ENCODE peak calls at places on chromosomes 1 and 21, in ten cellular contexts. R is stomach; K is cardiac fibroblast; B is B cell; Y is MCF 10A; F is RWPE1; D is CD4-positive, alpha-beta T cell; Q is body of pancreas; G is A549; O is tibial artery. I is an unnamed sample.

GRCh38 chr1:220224611-220225124 is 47.6 kb downstream of the RAB3GAP2 start:
- DNase-seq in R (no peak), K (no peak), B (no peak), Y (no peak), F (no peak), D (no peak), Q (no peak), G (no peak), O (no peak), I (no peak)

GRCh38 chr1:48055854-48056253 is 58.7 kb upstream of the TRABD2B start:
- DNase-seq in R (no peak), K (no peak), B (no peak), Y (no peak), F (no peak), D (no peak), Q (no peak), G (no peak), O (no peak), I (no peak)

GRCh38 chr1:223707270-223708000 is 4.9 kb upstream of the CAPN2 start:
- DNase-seq in R (peak; percentile 72), K (peak; percentile 99), B (no peak), Y (peak; percentile 100), F (peak; percentile 88), D (no peak), Q (peak; percentile 79), G (peak; percentile 84), O (peak; percentile 90), I (no peak)

GRCh38 chr1:215394084-215394991 is 172.8 kb upstream of the KCTD3 start:
- DNase-seq in R (no peak), K (no peak), B (no peak), Y (no peak), F (no peak), D (no peak), Q (no peak), G (no peak), O (no peak), I (no peak)

GRCh38 chr21:42671778-42672593 is 18.6 kb downstream of the PDE9A start:
- DNase-seq in R (no peak), K (no peak), B (no peak), Y (peak; percentile 82), F (no peak), D (no peak), Q (no peak), G (no peak), O (no peak), I (no peak)

GRCh38 chr1:83770322-83770661 is 228.6 kb downstream of the TTLL7 start:
- DNase-seq in R (no peak), K (no peak), B (no peak), Y (no peak), F (no peak), D (no peak), Q (no peak), G (no peak), O (no peak), I (no peak)

GRCh38 chr1:186486061-186486460 is 25.1 kb upstream of the PDC start:
- DNase-seq in R (no peak), K (no peak), B (no peak), Y (no peak), F (no peak), D (no peak), Q (no peak), G (no peak), O (no peak), I (no peak)

GRCh38 chr1:2203671-2204383 is 9.3 kb upstream of the FAAP20 start:
- DNase-seq in R (no peak), K (no peak), B (no peak), Y (no peak), F (no peak), D (no peak), Q (no peak), G (no peak), O (no peak), I (no peak)

GRCh38 chr1:11984121-11984520 is 3.9 kb downstream of the MFN2 start:
- DNase-seq in R (peak; percentile 62), K (no peak), B (no peak), Y (no peak), F (no peak), D (no peak), Q (no peak), G (no peak), O (no peak), I (no peak)

GRCh38 chr1:30419246-30419720 is 304.1 kb downstream of the MATN1 start:
- DNase-seq in R (no peak), K (no peak), B (no peak), Y (no peak), F (no peak), D (peak; percentile 6), Q (no peak), G (no peak), O (no peak), I (peak; percentile 1)

GRCh38 chr1:156251527-156251926 is 3.7 kb upstream of the PAQR6 start:
- DNase-seq in R (no peak), K (no peak), B (no peak), Y (no peak), F (no peak), D (no peak), Q (no peak), G (no peak), O (no peak), I (no peak)

GRCh38 chr1:182441719-182442118 is 8.2 kb upstream of the RGSL1 start:
- DNase-seq in R (no peak), K (no peak), B (no peak), Y (no peak), F (no peak), D (no peak), Q (no peak), G (no peak), O (no peak), I (no peak)

GRCh38 chr1:107499139-107499744 is 358.4 kb downstream of the NTNG1 start:
- DNase-seq in R (no peak), K (no peak), B (no peak), Y (no peak), F (no peak), D (no peak), Q (no peak), G (no peak), O (no peak), I (no peak)

GRCh38 chr1:98322966-98323365 is 338.6 kb upstream of the SNX7 start:
- DNase-seq in R (no peak), K (peak; percentile 55), B (no peak), Y (no peak), F (peak; percentile 46), D (no peak), Q (no peak), G (no peak), O (no peak), I (no peak)

GRCh38 chr21:35428489-35428888 is 379.4 kb upstream of the RUNX1 start:
- DNase-seq in R (no peak), K (peak; percentile 49), B (no peak), Y (no peak), F (no peak), D (peak; percentile 60), Q (peak; percentile 30), G (no peak), O (peak; percentile 67), I (no peak)

GRCh38 chr1:65297686-65298085 is 11.7 kb upstream of the DNAJC6 start:
- DNase-seq in R (no peak), K (no peak), B (no peak), Y (no peak), F (no peak), D (no peak), Q (no peak), G (no peak), O (no peak), I (no peak)

GRCh38 chr1:54413295-54413694 is 7.1 kb upstream of the SSBP3 start:
- DNase-seq in R (peak; percentile 32), K (peak; percentile 79), B (no peak), Y (no peak), F (no peak), D (no peak), Q (peak; percentile 53), G (no peak), O (no peak), I (no peak)

GRCh38 chr1:38891753-38892152 is 10.4 kb upstream of the GJA9 start:
- DNase-seq in R (no peak), K (peak; percentile 13), B (no peak), Y (peak; percentile 2), F (peak; percentile 20), D (no peak), Q (no peak), G (peak; percentile 18), O (no peak), I (no peak)
- TF ChIP-seq CTCF in R (no peak), K (no peak), B (no peak), Y (no peak), F (no peak), D (no peak), Q (no peak), G (no peak), O (no peak), I (no peak)

GRCh38 chr1:58363639-58364038 is 182.9 kb downstream of the OMA1 start:
- DNase-seq in R (no peak), K (no peak), B (no peak), Y (no peak), F (no peak), D (no peak), Q (no peak), G (no peak), O (no peak), I (no peak)
- TF ChIP-seq CTCF in R (no peak), K (no peak), B (no peak), Y (no peak), F (no peak), D (no peak), Q (no peak), G (no peak), O (no peak), I (no peak)

GRCh38 chr1:169931795-169932195 is 38.1 kb upstream of the SCYL3 start:
- DNase-seq in R (no peak), K (peak; percentile 8), B (no peak), Y (no peak), F (no peak), D (no peak), Q (no peak), G (no peak), O (no peak), I (no peak)

GRCh38 chr1:169929210-169929526 is 35.5 kb upstream of the SCYL3 start:
- DNase-seq in R (no peak), K (no peak), B (no peak), Y (no peak), F (no peak), D (no peak), Q (no peak), G (no peak), O (no peak), I (no peak)

GRCh38 chr1:169924829-169925228 is 31.1 kb upstream of the SCYL3 start:
- DNase-seq in R (no peak), K (no peak), B (no peak), Y (no peak), F (no peak), D (no peak), Q (no peak), G (no peak), O (no peak), I (no peak)

GRCh38 chr1:169925505-169926482 is 32.1 kb upstream of the SCYL3 start:
- DNase-seq in R (no peak), K (no peak), B (no peak), Y (no peak), F (no peak), D (no peak), Q (no peak), G (no peak), O (no peak), I (no peak)

GRCh38 chr1:169928438-169929209 is 34.9 kb upstream of the SCYL3 start:
- DNase-seq in R (no peak), K (peak; percentile 78), B (no peak), Y (peak; percentile 67), F (peak; percentile 26), D (no peak), Q (no peak), G (no peak), O (no peak), I (no peak)
- TF ChIP-seq CTCF in R (peak; percentile 59), K (peak; percentile 42), B (peak; percentile 92), Y (peak; percentile 84), F (peak; percentile 75), D (peak; percentile 86), Q (peak; percentile 12), G (peak; percentile 92), O (peak; percentile 63), I (peak; percentile 90)

GRCh38 chr1:198788561-198789064 is 149.8 kb downstream of the PTPRC start:
- DNase-seq in R (no peak), K (peak; percentile 20), B (no peak), Y (no peak), F (no peak), D (no peak), Q (peak; percentile 12), G (no peak), O (no peak), I (peak; percentile 53)
- TF ChIP-seq CTCF in R (no peak), K (peak; percentile 33), B (peak; percentile 10), Y (no peak), F (no peak), D (no peak), Q (no peak), G (no peak), O (no peak), I (peak; percentile 53)